ENCODE peak calls at places on chromosome 2, in ten cellular contexts. A is smooth muscle cell of the brain vasculature; D is stimulated activated CD8-positive, alpha-beta memory T cell treated with anti-CD3 and anti-CD28 coated beads, Interleukin-7, amount 100 ng/mL, for 1 hour; J is hippocampal formation; H is GM06990; K is astrocyte of the spinal cord; L is germinal center; G is pancreas; F is endothelial cell of umbilical vein; T is fibroblast of mammary gland. P is an unnamed sample.
A peak's percentile ranks its signal among the peaks of the same experiment; 100 is the strongest.

GRCh38 chr2:46032161-46032813 is 264.9 kb upstream of the EPAS1 start:
- DNase-seq in A (no peak), D (no peak), J (no peak), H (no peak), K (no peak), L (no peak), G (no peak), F (peak; percentile 30), T (no peak), P (no peak)

GRCh38 chr2:60806988-60807681 is 51.1 kb downstream of the PAPOLG start:
- DNase-seq in A (peak; percentile 36), D (no peak), J (no peak), H (peak; percentile 62), K (peak; percentile 72), L (peak; percentile 20), G (no peak), F (no peak), T (peak; percentile 84), P (no peak)

GRCh38 chr2:234430892-234431291 is 66.0 kb downstream of the ARL4C start:
- DNase-seq in A (no peak), D (no peak), J (no peak), H (no peak), K (no peak), L (no peak), G (no peak), F (no peak), T (no peak), P (no peak)

GRCh38 chr2:240149943-240150784 is 9.7 kb upstream of the OTOS start:
- DNase-seq in A (no peak), D (no peak), J (no peak), H (no peak), K (peak; percentile 22), L (peak; percentile 68), G (no peak), F (peak; percentile 22), T (peak; percentile 28), P (no peak)

GRCh38 chr2:96264656-96265348 is 995 bp downstream of the TMEM127 start:
- DNase-seq in A (no peak), D (no peak), J (no peak), H (peak; percentile 56), K (peak; percentile 46), L (peak; percentile 74), G (peak; percentile 61), F (peak; percentile 66), T (peak; percentile 28), P (no peak)

GRCh38 chr2:97716695-97717617 is 3.6 kb downstream of the ZAP70 start:
- DNase-seq in A (no peak), D (no peak), J (no peak), H (no peak), K (no peak), L (no peak), G (no peak), F (no peak), T (no peak), P (no peak)

GRCh38 chr2:24076849-24077534 is 866 bp upstream of the SF3B6 start:
- DNase-seq in A (no peak), D (no peak), J (peak; percentile 32), H (no peak), K (peak; percentile 17), L (peak; percentile 15), G (no peak), F (peak; percentile 30), T (peak; percentile 13), P (no peak)

GRCh38 chr2:178295115-178295514 is 100.8 kb downstream of the OSBPL6 start:
- DNase-seq in A (no peak), D (no peak), J (no peak), H (no peak), K (no peak), L (no peak), G (no peak), F (no peak), T (no peak), P (no peak)

GRCh38 chr2:113133696-113134558 is 6.5 kb downstream of the IL1RN start:
- DNase-seq in A (no peak), D (no peak), J (no peak), H (no peak), K (peak; percentile 15), L (no peak), G (no peak), F (no peak), T (no peak), P (no peak)